ENCODE peak calls at places on chromosomes 4 and X, in four cellular contexts. K is A549, W is upper lobe of right lung, V is NCI-H510A treated with DMSO at 0.1 percent for 48 hours. N is an unnamed sample.

GRCh38 chr4:43778187-43778915 is 670.3 kb downstream of the KCTD8 start:
- DNase-seq in W (no peak), V (no peak), K (no peak), N (no peak)

GRCh38 chr4:109990307-109991257 is 77.9 kb downstream of the EGF start:
- DNase-seq in W (no peak), V (no peak), K (no peak), N (no peak)

GRCh38 chr4:123390846-123391456 is 5.6 kb upstream of the SPRY1 start:
- DNase-seq in W (no peak), K (no peak), V (peak), N (peak)

GRCh38 chr4:184503869-184504300 is 29.5 kb upstream of the IRF2 start:
- DNase-seq in K (no peak), V (peak), W (no peak), N (no peak)

GRCh38 chrX:41512394-41512793 is 65.3 kb downstream of the NYX start:
- DNase-seq in V (no peak), K (no peak), W (no peak), N (no peak)

GRCh38 chr4:148214529-148215166 is 227.6 kb downstream of the NR3C2 start:
- DNase-seq in V (no peak), K (no peak), W (no peak), N (no peak)

GRCh38 chrX:1011632-1012283 is 200.7 kb downstream of the CRLF2 start:
- DNase-seq in K (no peak), W (peak), V (no peak), N (no peak)

GRCh38 chrX:131745942-131746489 is 202.1 kb downstream of the OR13H1 start:
- DNase-seq in K (no peak), W (no peak), V (peak), N (peak)